ENCODE peak calls at places on chromosomes 3 and 15, in six cellular contexts. W is left cardiac atrium; X is fibroblast of the conjunctiva; J is BJ; D is activated T-cell treated with anti-CD3 and anti-CD28 coated beads, Interleukin-2, amount 50 U/mL, for 72 hours; B is germinal center. E is an unnamed sample.

GRCh38 chr3:20668411-20668810 is 482.4 kb upstream of the SGO1 start:
- DNase-seq in J (no peak), B (no peak), X (no peak), D (no peak), W (no peak), E (no peak)

GRCh38 chr3:194009019-194009418 is 126.9 kb upstream of the HES1 start:
- DNase-seq in X (no peak), D (no peak), B (no peak), J (no peak), W (no peak), E (no peak)

GRCh38 chr3:159814161-159814560 is 174.5 kb upstream of the IL12A start:
- DNase-seq in X (no peak), B (no peak), W (no peak), D (no peak), J (no peak), E (no peak)

GRCh38 chr3:142366434-142366833 is 81.4 kb downstream of the XRN1 start:
- DNase-seq in X (no peak), W (no peak), J (no peak), B (peak; percentile 3), D (no peak), E (peak; percentile 70)

GRCh38 chr3:35721628-35722027 is 82.3 kb downstream of the ARPP21 start:
- DNase-seq in J (no peak), W (no peak), X (no peak), B (no peak), D (no peak), E (no peak)

GRCh38 chr3:27312044-27312668 is 57.0 kb downstream of the NEK10 start:
- DNase-seq in J (peak; percentile 35), B (peak; percentile 41), D (peak; percentile 5), X (peak; percentile 68), W (no peak), E (peak; percentile 84)

GRCh38 chr3:117745516-117745915 is 1035.9 kb downstream of the TUSC7 start:
- DNase-seq in J (no peak), W (no peak), X (no peak), B (no peak), D (no peak), E (no peak)

GRCh38 chr3:188546835-188547670 is 393.1 kb downstream of the LPP start:
- DNase-seq in W (no peak), D (no peak), X (peak; percentile 6), J (peak; percentile 19), B (no peak), E (no peak)

GRCh38 chr3:160099855-160100254 is 111.2 kb downstream of the IL12A start:
- DNase-seq in W (no peak), J (no peak), X (no peak), D (no peak), B (peak; percentile 14), E (no peak)

GRCh38 chr15:79606831-79607355 is 174.8 kb downstream of the MINAR1 start:
- DNase-seq in W (no peak), X (no peak), J (no peak), B (no peak), D (no peak), E (no peak)

GRCh38 chr15:99279783-99280307 is 28.6 kb downstream of the LRRC28 start:
- DNase-seq in B (no peak), X (no peak), W (no peak), J (no peak), D (no peak), E (no peak)

GRCh38 chr15:39287322-39288195 is 293.3 kb upstream of the THBS1 start:
- DNase-seq in W (no peak), J (no peak), D (no peak), X (no peak), B (no peak), E (no peak)

GRCh38 chr15:63362873-63363272 is 18.8 kb downstream of the CA12 start:
- DNase-seq in X (no peak), D (no peak), J (no peak), W (no peak), B (no peak), E (no peak)

GRCh38 chr3:16028604-16029003 is 145.9 kb upstream of the GALNT15 start:
- DNase-seq in B (no peak), D (no peak), X (no peak), W (no peak), J (peak; percentile 40), E (no peak)

GRCh38 chr15:95902606-95903005 is 427.9 kb upstream of the NR2F2 start:
- DNase-seq in D (no peak), X (no peak), B (no peak), J (no peak), W (no peak), E (no peak)

GRCh38 chr3:23810342-23811116 is 4.8 kb downstream of the UBE2E1 start:
- DNase-seq in D (peak; percentile 65), X (no peak), B (peak; percentile 52), W (peak; percentile 65), J (no peak), E (peak; percentile 78)

E was measured in Karpas-422.